ENCODE peak calls at places on chromosome 19, in eight cellular contexts. M is SK-N-SH, Z is GM12878, T is WTC11, S is IMR-90, N is H1, H is K562, A is HepG2. O is an unnamed sample.

GRCh38 chr19:13795595-13796300 is 505 bp downstream of the ZSWIM4 start:
- DNase-seq in M (peak; percentile 56), Z (no peak), T (peak; percentile 46), S (peak; percentile 28), N (no peak), H (peak; percentile 69), A (no peak), O (peak; percentile 20)

GRCh38 chr19:43527860-43528622 is 1.0 kb upstream of the ETHE1 start:
- DNase-seq in M (no peak), Z (no peak), T (no peak), S (no peak), N (no peak), H (peak; percentile 3), A (no peak), O (no peak)

GRCh38 chr19:49859838-49860715 is 7.3 kb downstream of the PNKP start:
- DNase-seq in M (no peak), Z (no peak), T (no peak), S (no peak), N (no peak), H (no peak), A (no peak), O (no peak)

GRCh38 chr19:16184665-16185122 is 516 bp upstream of the FAM32A start:
- DNase-seq in M (no peak), Z (no peak), T (no peak), S (no peak), N (no peak), H (no peak), A (no peak), O (no peak)

GRCh38 chr19:34269968-34270621 is 15.7 kb downstream of the GARRE1 start:
- DNase-seq in M (no peak), Z (peak; percentile 62), T (no peak), S (peak; percentile 66), N (no peak), H (no peak), A (peak; percentile 46), O (peak; percentile 54)

GRCh38 chr19:38284422-38284821 is 19.6 kb upstream of the C19orf33 start:
- DNase-seq in M (no peak), Z (peak; percentile 9), T (no peak), S (no peak), N (no peak), H (no peak), A (no peak), O (no peak)

GRCh38 chr19:3710265-3710812 is 2.2 kb downstream of the TJP3 start:
- DNase-seq in M (peak; percentile 20), Z (no peak), T (peak; percentile 45), S (peak; percentile 43), N (no peak), H (peak; percentile 57), A (peak; percentile 90), O (peak; percentile 93)

GRCh38 chr19:15652559-15653278 is 12.0 kb downstream of the CYP4F3 start:
- DNase-seq in M (no peak), Z (no peak), T (no peak), S (no peak), N (no peak), H (no peak), A (no peak), O (no peak)

GRCh38 chr19:35931161-35931873 is 4.9 kb upstream of the LRFN3 start:
- DNase-seq in M (peak; percentile 98), Z (peak; percentile 99), T (peak; percentile 100), S (peak; percentile 99), N (peak; percentile 99), H (peak; percentile 99), A (peak; percentile 98), O (peak; percentile 100)

GRCh38 chr19:38711726-38712153 is 32.5 kb downstream of the CAPN12 start:
- DNase-seq in M (no peak), Z (no peak), T (no peak), S (peak; percentile 97), N (no peak), H (no peak), A (no peak), O (no peak)

GRCh38 chr19:42284641-42285341 is 15.7 kb downstream of the CIC start:
- DNase-seq in M (no peak), Z (no peak), T (no peak), S (no peak), N (no peak), H (no peak), A (no peak), O (no peak)

GRCh38 chr19:6020972-6021805 is 43.2 kb upstream of the RANBP3 start:
- DNase-seq in M (no peak), Z (no peak), T (no peak), S (no peak), N (no peak), H (no peak), A (peak; percentile 19), O (no peak)

GRCh38 chr19:21474671-21475181 is 30.7 kb upstream of the ZNF429 start:
- DNase-seq in M (peak; percentile 90), Z (no peak), T (peak; percentile 85), S (peak; percentile 31), N (peak; percentile 84), H (no peak), A (no peak), O (no peak)

GRCh38 chr19:53962887-53963435 is at the start of gene CACNG8:
- DNase-seq in M (peak; percentile 64), Z (no peak), T (no peak), S (no peak), N (no peak), H (peak; percentile 36), A (no peak), O (no peak)

GRCh38 chr19:2338751-2339643 is 10.5 kb downstream of the SPPL2B start:
- DNase-seq in M (no peak), Z (no peak), T (no peak), S (no peak), N (no peak), H (no peak), A (no peak), O (no peak)

GRCh38 chr19:2336528-2337328 is 8.2 kb downstream of the SPPL2B start:
- DNase-seq in M (no peak), Z (no peak), T (no peak), S (no peak), N (no peak), H (no peak), A (no peak), O (no peak)

GRCh38 chr19:2335848-2336247 is 7.4 kb downstream of the SPPL2B start:
- DNase-seq in M (no peak), Z (no peak), T (no peak), S (no peak), N (no peak), H (no peak), A (no peak), O (no peak)

GRCh38 chr19:2338055-2338615 is 9.7 kb downstream of the SPPL2B start:
- DNase-seq in M (no peak), Z (no peak), T (no peak), S (no peak), N (no peak), H (no peak), A (no peak), O (no peak)

GRCh38 chr19:2337329-2337707 is 8.8 kb downstream of the SPPL2B start:
- DNase-seq in M (peak; percentile 69), Z (no peak), T (peak; percentile 76), S (peak; percentile 43), N (no peak), H (no peak), A (peak; percentile 29), O (no peak)
- TF ChIP-seq CTCF in M (no peak), Z (no peak), T (no peak), S (peak; percentile 5), N (peak; percentile 43), H (peak; percentile 7), A (no peak), O (no peak)

GRCh38 chr19:10670876-10671804 is 17.0 kb downstream of the ILF3 start:
- DNase-seq in M (no peak), Z (no peak), T (no peak), S (no peak), N (no peak), H (no peak), A (no peak), O (no peak)
- TF ChIP-seq USF2 in M (no peak), Z (no peak), T (no peak), S (no peak), N (no peak), H (no peak), A (no peak), O (no peak)

DNA sequence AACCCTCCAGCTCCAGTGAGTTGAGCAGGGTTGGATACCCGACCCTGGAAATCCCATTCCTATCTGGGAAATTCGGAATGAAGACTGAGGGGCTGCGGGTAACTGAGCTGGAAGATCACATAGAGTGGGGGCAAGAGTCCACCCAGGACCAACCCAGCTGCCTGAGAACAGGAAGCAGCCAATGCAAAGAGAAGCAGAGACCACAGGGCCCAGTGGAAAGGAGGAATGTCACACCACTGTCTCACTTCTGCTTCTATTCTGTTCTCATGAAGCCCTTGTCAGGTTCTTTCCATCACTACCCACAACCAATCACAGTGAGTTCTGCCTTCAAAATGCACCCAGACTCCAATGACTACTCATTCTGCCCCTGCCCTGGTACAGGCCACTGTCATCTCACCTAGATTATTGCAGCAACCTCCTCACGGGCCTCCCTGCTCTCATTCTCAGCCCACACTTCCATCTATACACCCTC is 15.3 kb downstream of the DYRK1B start:
- DNase-seq in M (no peak), Z (peak; percentile 77), T (no peak), S (no peak), N (no peak), H (no peak), A (no peak), O (no peak)
- TF ChIP-seq CTCF in M (no peak), Z (no peak), T (no peak), S (no peak), N (no peak), H (no peak), A (no peak), O (no peak)

DNA sequence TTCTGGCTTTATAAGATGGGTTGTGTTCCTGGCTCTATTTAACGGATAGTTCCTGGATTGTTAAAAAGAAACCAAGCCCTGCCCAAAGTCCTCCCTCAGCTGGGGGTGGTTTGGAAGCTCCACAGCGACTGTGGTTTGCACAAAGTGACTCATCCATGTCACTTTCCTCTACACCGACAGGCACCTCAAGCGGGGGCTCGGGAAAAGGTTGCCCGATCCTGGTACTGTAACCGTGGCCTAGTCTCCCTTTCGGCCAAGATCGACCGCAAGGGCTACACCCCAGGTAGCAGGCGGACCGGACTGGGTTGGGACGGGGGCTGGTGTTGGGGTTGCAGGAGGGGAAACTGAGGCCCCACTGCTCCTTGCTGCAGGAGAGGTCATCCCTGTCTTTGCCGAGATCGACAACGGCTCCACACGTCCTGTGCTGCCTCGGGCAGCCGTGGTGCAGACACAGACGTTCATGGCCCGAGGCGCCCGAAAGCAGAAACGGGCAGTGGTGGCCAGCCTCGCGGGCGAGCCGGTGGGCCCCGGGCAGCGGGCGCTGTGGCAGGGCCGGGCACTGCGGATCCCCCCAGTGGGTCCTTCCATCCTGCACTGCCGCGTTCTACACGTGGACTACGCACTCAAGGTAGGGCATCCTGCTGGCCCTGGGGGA is 1.6 kb downstream of the ARRDC2 start:
- DNase-seq in M (no peak), Z (no peak), T (no peak), S (peak; percentile 17), N (no peak), H (peak; percentile 3), A (peak; percentile 64), O (no peak)
- TF ChIP-seq USF2 in M (no peak), Z (no peak), T (no peak), S (no peak), N (no peak), H (no peak), A (no peak), O (no peak)

DNA sequence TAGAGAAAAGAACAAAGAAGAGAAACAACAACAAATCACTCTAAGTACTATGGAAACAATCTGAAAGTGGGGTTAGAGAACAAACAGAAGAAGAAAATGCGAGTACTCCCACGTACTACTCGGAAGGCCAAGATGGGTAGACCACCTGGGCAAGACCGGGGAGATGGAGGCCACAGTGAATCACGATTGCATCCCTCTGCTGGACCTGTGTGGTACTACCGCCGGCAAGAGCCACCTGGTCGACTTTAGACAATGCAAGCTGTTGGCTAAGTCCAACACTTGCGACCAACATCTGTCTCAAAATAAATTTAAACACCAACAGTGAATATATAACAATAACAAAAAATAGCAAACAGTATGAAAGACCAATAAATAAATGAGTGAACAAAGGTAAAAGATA is 45.5 kb upstream of the ZNF91 start:
- DNase-seq in M (peak; percentile 39), Z (no peak), T (peak; percentile 66), S (no peak), N (no peak), H (peak; percentile 41), A (no peak), O (peak; percentile 36)
- TF ChIP-seq CTCF in M (peak; percentile 48), Z (peak; percentile 2), T (peak; percentile 56), S (no peak), N (peak; percentile 67), H (peak; percentile 19), A (peak; percentile 20), O (no peak)